ENCODE peak calls at places on chromosomes 4 and X, in nine cellular contexts. M, C, V, G, Y, P, A, N and K are unnamed samples.
A peak's percentile ranks its signal among the peaks of the same experiment; 100 is the strongest.

GRCh38 chrX:139820358-139820984 is 112.4 kb downstream of the ATP11C start:
- DNase-seq in M (no peak), C (no peak), V (no peak), G (no peak), Y (no peak), P (no peak), A (no peak), N (no peak), K (no peak)

GRCh38 chrX:1119275-1119674 is 93.2 kb downstream of the CRLF2 start:
- DNase-seq in M (no peak), C (no peak), V (no peak), G (no peak), Y (no peak), P (no peak), A (no peak), N (no peak), K (no peak)

GRCh38 chrX:23483396-23483795 is 148.7 kb downstream of the PTCHD1 start:
- DNase-seq in M (no peak), C (no peak), V (no peak), G (no peak), Y (no peak), P (no peak), A (peak; percentile 2), N (no peak), K (no peak)

GRCh38 chrX:17412692-17413091 is 37.7 kb downstream of the NHS start:
- DNase-seq in M (no peak), C (no peak), V (no peak), G (no peak), Y (peak; percentile 89), P (no peak), A (no peak), N (no peak), K (no peak)

GRCh38 chr4:40473578-40474388 is 138.7 kb downstream of the CHRNA9 start:
- DNase-seq in M (no peak), C (no peak), V (no peak), G (peak; percentile 81), Y (no peak), P (no peak), A (no peak), N (no peak), K (no peak)

GRCh38 chr4:119212964-119213606 is 572 bp downstream of the USP53 start:
- DNase-seq in M (peak; percentile 92), C (peak; percentile 58), V (peak; percentile 84), G (peak; percentile 90), Y (peak; percentile 92), P (peak; percentile 97), A (peak; percentile 89), N (peak; percentile 82), K (peak; percentile 89)

GRCh38 chr4:185837415-185838103 is 25.6 kb upstream of the SORBS2 start:
- DNase-seq in M (no peak), C (no peak), V (no peak), G (no peak), Y (no peak), P (no peak), A (no peak), N (no peak), K (peak; percentile 32)

GRCh38 chr4:58163172-58163571 is 1053.0 kb upstream of the IGFBP7 start:
- DNase-seq in M (no peak), C (no peak), V (no peak), G (no peak), Y (no peak), P (no peak), A (no peak), N (no peak), K (no peak)

GRCh38 chrX:83469551-83469950 is 38.5 kb upstream of the POU3F4 start:
- DNase-seq in M (no peak), C (no peak), V (no peak), G (peak; percentile 21), Y (peak; percentile 0), P (no peak), A (peak; percentile 38), N (no peak), K (peak; percentile 31)

GRCh38 chr4:156169861-156170260 is 216.2 kb upstream of the CTSO start:
- DNase-seq in M (no peak), C (no peak), V (no peak), G (no peak), Y (peak; percentile 9), P (no peak), A (no peak), N (no peak), K (peak; percentile 57)

GRCh38 chrX:125382148-125382628 is 62.5 kb downstream of the TEX13C start:
- DNase-seq in M (no peak), C (no peak), V (no peak), G (no peak), Y (no peak), P (no peak), A (no peak), N (no peak), K (no peak)

GRCh38 chr4:123327846-123328447 is 68.6 kb upstream of the SPRY1 start:
- DNase-seq in M (no peak), C (no peak), V (no peak), G (no peak), Y (peak; percentile 46), P (no peak), A (no peak), N (no peak), K (peak; percentile 10)

GRCh38 chr4:163607292-163607691 is 112.8 kb downstream of the TMA16 start:
- DNase-seq in M (no peak), C (no peak), V (no peak), G (no peak), Y (peak; percentile 13), P (no peak), A (no peak), N (no peak), K (no peak)

GRCh38 chr4:96654045-96654444 is 814.2 kb downstream of the PDHA2 start:
- DNase-seq in M (no peak), C (no peak), V (no peak), G (no peak), Y (no peak), P (no peak), A (no peak), N (no peak), K (no peak)

GRCh38 chr4:185119927-185120630 is 23.0 kb upstream of the SLC25A4 start:
- DNase-seq in M (no peak), C (no peak), V (no peak), G (no peak), Y (peak; percentile 20), P (no peak), A (peak; percentile 69), N (no peak), K (peak; percentile 19)

GRCh38 chrX:34197946-34198345 is 65.8 kb upstream of the FAM47A start:
- DNase-seq in M (no peak), C (no peak), V (no peak), G (peak; percentile 30), Y (no peak), P (no peak), A (no peak), N (no peak), K (no peak)

GRCh38 chrX:9845574-9845948 is 59.3 kb downstream of the SHROOM2 start:
- DNase-seq in M (no peak), C (no peak), V (no peak), G (no peak), Y (no peak), P (no peak), A (no peak), N (no peak), K (no peak)

GRCh38 chrX:47208108-47208507 is 10.4 kb upstream of the CDK16 start:
- DNase-seq in M (no peak), C (no peak), V (no peak), G (no peak), Y (no peak), P (no peak), A (no peak), N (no peak), K (no peak)

DNA sequence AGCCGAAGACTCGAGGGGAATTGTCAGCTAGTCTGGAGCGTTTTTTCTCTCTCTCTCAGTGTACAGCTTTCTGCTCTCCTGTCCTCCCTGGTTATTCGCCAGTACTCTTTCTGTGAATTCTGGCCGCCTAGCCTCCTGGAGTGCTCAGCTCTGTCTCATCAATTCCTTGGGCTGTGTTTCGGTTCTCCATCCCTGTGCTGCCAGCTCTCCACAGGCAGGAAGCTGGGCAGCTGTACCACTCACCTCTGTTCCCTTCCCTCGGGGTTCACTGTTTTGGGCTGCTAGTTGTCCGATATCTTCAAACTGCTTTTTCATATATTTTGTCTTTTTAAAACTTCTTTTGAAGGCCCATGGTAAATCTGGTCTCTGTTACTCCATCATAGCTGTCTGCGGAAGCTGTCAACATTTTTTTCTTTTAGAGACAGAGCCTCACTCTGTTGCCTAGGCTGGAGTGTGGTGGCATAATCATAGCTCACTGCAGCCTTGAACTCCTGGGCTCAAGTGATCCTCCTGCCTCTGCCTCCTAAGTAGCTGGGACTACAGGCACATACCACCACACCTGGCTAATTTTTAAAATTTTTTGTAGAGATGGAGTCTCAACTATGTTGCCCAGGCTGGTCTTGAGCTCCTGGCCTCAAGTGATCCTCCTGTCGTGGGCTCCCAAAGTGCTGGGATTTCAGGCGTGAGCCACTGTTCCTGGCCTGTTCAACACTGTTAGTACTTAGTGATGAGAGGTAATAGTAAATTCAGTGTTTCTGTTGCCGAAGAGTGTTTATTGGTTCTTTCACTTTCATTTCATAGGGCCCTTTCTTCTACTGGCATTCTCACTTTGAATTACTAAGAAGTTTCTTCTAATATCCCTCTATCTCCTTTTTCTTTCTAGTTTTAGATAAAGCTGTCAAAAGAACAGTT is 18.6 kb downstream of the ZCCHC4 start:
- DNase-seq in M (no peak), C (no peak), V (no peak), G (no peak), Y (no peak), P (no peak), A (peak; percentile 31), N (no peak), K (no peak)
- H3K4me3 ChIP-seq in M (no peak overlapping the region), C (peak overlapping the region; percentile 49), V (no peak overlapping the region), G (no peak overlapping the region), Y (no peak overlapping the region), P (no peak overlapping the region), A (peak overlapping the region; percentile 48), N (no peak overlapping the region), K (no peak overlapping the region)

GRCh38 chr4:1244978-1245471 is 3.9 kb downstream of the CTBP1 start:
- DNase-seq in M (peak; percentile 12), C (no peak), V (peak; percentile 15), G (no peak), Y (no peak), P (peak; percentile 81), A (no peak), N (no peak), K (no peak)
- H3K4me3 ChIP-seq in M (peak overlapping the region; percentile 84), C (no peak overlapping the region), V (no peak overlapping the region), G (no peak overlapping the region), Y (no peak overlapping the region), P (no peak overlapping the region), A (no peak overlapping the region), N (no peak overlapping the region), K (no peak overlapping the region)

DNA sequence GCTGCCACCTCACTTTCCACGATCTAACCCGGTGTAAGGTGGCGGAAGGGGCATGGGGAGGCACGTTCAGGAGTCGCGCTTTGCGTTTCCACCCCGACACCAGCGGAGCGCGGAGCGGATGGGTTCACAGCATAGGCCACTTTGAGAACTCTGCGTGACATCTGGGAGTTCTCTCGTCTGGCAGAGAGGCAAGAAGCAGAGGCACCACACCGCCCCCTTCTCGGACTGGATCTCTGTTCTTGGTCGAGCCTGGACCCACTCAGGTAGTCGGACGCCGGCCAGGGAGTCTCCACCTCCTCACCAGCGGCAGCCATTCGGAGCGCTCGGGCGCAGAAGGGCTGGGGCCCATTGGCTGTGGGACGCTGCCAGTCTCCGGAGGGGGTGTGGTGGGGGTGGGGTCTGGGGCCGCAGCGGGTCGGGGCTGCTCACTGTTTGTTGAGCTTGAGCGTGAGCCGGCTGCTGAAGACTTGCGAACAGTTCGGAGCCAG is at the start of gene DACH2:
- DNase-seq in M (peak; percentile 69), C (peak; percentile 12), V (peak; percentile 85), G (peak; percentile 88), Y (peak; percentile 16), P (peak; percentile 92), A (peak; percentile 77), N (peak; percentile 77), K (peak; percentile 63)
- H3K4me3 ChIP-seq in M (peak within 1 kb of the TSS; percentile 61), C (peak within 1 kb of the TSS; percentile 24), V (peak within 1 kb of the TSS; percentile 41), G (peak within 1 kb of the TSS; percentile 66), Y (peak within 1 kb of the TSS; percentile 74), P (peak within 1 kb of the TSS; percentile 17), A (peak within 1 kb of the TSS; percentile 50), N (peak within 1 kb of the TSS; percentile 22), K (peak within 1 kb of the TSS; percentile 34)

GRCh38 chr4:87570290-87570689 is 38.0 kb upstream of the DSPP start:
- DNase-seq in M (no peak), C (no peak), V (no peak), G (no peak), Y (no peak), P (no peak), A (no peak), N (no peak), K (no peak)
- H3K4me3 ChIP-seq in M (no peak overlapping the region), C (no peak overlapping the region), V (no peak overlapping the region), G (no peak overlapping the region), Y (no peak overlapping the region), P (no peak overlapping the region), A (no peak overlapping the region), N (no peak overlapping the region), K (no peak overlapping the region)